ENCODE peak calls at places on chromosomes 11 and 22, in nine cellular contexts. E is GM12865; N is activated naive CD8-positive, alpha-beta T cell treated with anti-CD3 and anti-CD28 coated beads, Interleukin-2, amount 50 U/mL, for 24 hours; S is astrocyte of the spinal cord; P is ecto neural progenitor cell; F is IMR-90; U is activated naive CD4-positive, alpha-beta T cell; W is myocyte; Q is globus pallidus. C is an unnamed sample.

GRCh38 chr22:37381489-37381888 is 45.8 kb downstream of the ELFN2 start:
- DNase-seq in F (peak; percentile 61), E (no peak), N (no peak), Q (no peak), W (no peak), P (no peak), U (no peak), S (no peak), C (no peak)

GRCh38 chr22:37172266-37173245 is 15.5 kb downstream of the C1QTNF6 start:
- DNase-seq in U (no peak), P (no peak), E (no peak), N (no peak), F (no peak), S (no peak), W (no peak), Q (no peak), C (no peak)

GRCh38 chr22:20645954-20646353 is 128.0 kb upstream of the SERPIND1 start:
- DNase-seq in F (no peak), S (no peak), P (no peak), E (no peak), W (no peak), Q (no peak), U (no peak), N (no peak), C (no peak)

GRCh38 chr11:113907155-113907554 is 2.6 kb downstream of the HTR3B start:
- DNase-seq in S (no peak), E (no peak), U (no peak), Q (no peak), P (no peak), F (no peak), W (no peak), N (no peak), C (no peak)

GRCh38 chr22:30829901-30830550 is 135.4 kb downstream of the OSBP2 start:
- DNase-seq in U (no peak), F (peak; percentile 97), E (no peak), P (no peak), N (no peak), Q (no peak), W (peak; percentile 80), S (peak; percentile 87), C (no peak)

GRCh38 chr11:63623513-63624140 is 9.4 kb upstream of the PLAAT3 start:
- DNase-seq in E (no peak), F (no peak), P (no peak), Q (no peak), U (no peak), S (peak; percentile 22), N (no peak), W (peak; percentile 23), C (no peak)

GRCh38 chr11:85886089-85887056 is 31.2 kb downstream of the CCDC83 start:
- DNase-seq in N (no peak), S (no peak), E (no peak), P (no peak), U (no peak), F (peak; percentile 65), Q (no peak), W (no peak), C (no peak)

GRCh38 chr11:76134239-76134638 is 72.1 kb downstream of the WNT11 start:
- DNase-seq in W (no peak), S (no peak), E (no peak), F (no peak), P (no peak), U (no peak), N (no peak), Q (no peak), C (no peak)

GRCh38 chr11:57277845-57278720 is 41.0 kb upstream of the APLNR start:
- DNase-seq in E (peak; percentile 32), P (peak; percentile 79), F (peak; percentile 84), N (peak; percentile 46), W (peak; percentile 91), Q (peak; percentile 38), U (no peak), S (peak; percentile 75), C (peak; percentile 40)

GRCh38 chr22:36081023-36081431 is 52.4 kb upstream of the RBFOX2 start:
- DNase-seq in U (no peak), S (peak; percentile 96), P (no peak), W (peak; percentile 31), N (no peak), Q (no peak), E (no peak), F (peak; percentile 98), C (no peak)

GRCh38 chr11:99325807-99326206 is 305.1 kb downstream of the CNTN5 start:
- DNase-seq in P (no peak), Q (no peak), F (peak; percentile 89), W (peak; percentile 60), S (peak; percentile 84), N (no peak), U (no peak), E (no peak), C (no peak)

GRCh38 chr11:33857924-33858323 is 34.0 kb downstream of the LMO2 start:
- DNase-seq in F (peak; percentile 54), P (peak; percentile 86), Q (peak; percentile 52), N (peak; percentile 81), S (peak; percentile 64), E (peak; percentile 83), U (peak; percentile 43), W (peak; percentile 75), C (peak; percentile 82)

GRCh38 chr11:96337541-96338530 is 5.2 kb downstream of the MAML2 start:
- DNase-seq in F (peak; percentile 60), U (no peak), S (peak; percentile 50), E (peak; percentile 65), W (peak; percentile 18), N (peak; percentile 42), Q (peak; percentile 46), P (no peak), C (peak; percentile 61)

C was measured in activated CD8-positive, alpha-beta T cell treated with anti-CD3 and anti-CD28 coated beads, Interleukin-2, amount 10 ng/mL, durations not matched to agents 7 days and 5 days.